ENCODE peak calls at places on chromosomes 16 and 17, in ten cellular contexts. T is aorta; U is NCI-H2107; L is HCEC 1CT; Z is fibroblast of the aortic adventitia; I is CD8-positive, alpha-beta T cell; F is hippocampal formation; O is activated CD8-positive, alpha-beta T cell treated with anti-CD3 and anti-CD28 coated beads, Interleukin-2, amount 10 ng/mL, durations not matched to agents 7 days and 5 days; E is DMS79; S is stimulated activated CD8-positive, alpha-beta memory T cell treated with anti-CD3 and anti-CD28 coated beads, Interleukin-2, amount 100 ng/mL, for 48 hours. H is an unnamed sample.

GRCh38 chr16:53945996-53946395 is 242.0 kb downstream of the FTO start:
- DNase-seq in I (no peak), E (no peak), U (no peak), F (no peak), Z (peak), S (no peak), L (peak), T (no peak), O (no peak), H (peak)

GRCh38 chr16:22397459-22397858 is 23.0 kb upstream of the CDR2 start:
- DNase-seq in I (no peak), L (peak), Z (peak), F (no peak), O (no peak), E (no peak), U (no peak), S (no peak), T (no peak), H (no peak)

GRCh38 chr17:78107976-78108725 is 20.4 kb downstream of the TMC6 start:
- DNase-seq in L (no peak), U (no peak), F (no peak), S (no peak), Z (no peak), T (peak), O (no peak), E (no peak), I (no peak), H (no peak)

GRCh38 chr16:86806181-86806837 is 228.0 kb downstream of the FOXL1 start:
- DNase-seq in S (no peak), L (no peak), F (no peak), I (no peak), T (no peak), U (no peak), O (no peak), Z (no peak), E (no peak), H (no peak)

GRCh38 chr17:46764709-46765401 is 53.6 kb downstream of the WNT3 start:
- DNase-seq in S (no peak), T (no peak), U (no peak), F (no peak), E (no peak), Z (peak), O (no peak), I (no peak), L (peak), H (no peak)

GRCh38 chr16:87653234-87653633 is 50.9 kb downstream of the JPH3 start:
- DNase-seq in T (no peak), L (no peak), Z (peak), E (no peak), I (no peak), S (no peak), U (no peak), F (no peak), O (no peak), H (peak)

GRCh38 chr17:32477220-32477619 is 9.6 kb upstream of the CDK5R1 start:
- DNase-seq in F (no peak), T (no peak), L (no peak), Z (no peak), I (no peak), O (no peak), U (no peak), E (no peak), S (no peak), H (no peak)

GRCh38 chr17:55421179-55421934 is at the start of gene MMD:
- DNase-seq in Z (no peak), E (no peak), T (no peak), O (no peak), F (no peak), L (peak), I (no peak), S (no peak), U (no peak), H (peak)

GRCh38 chr17:55444471-55445441 is 23.1 kb upstream of the MMD start:
- DNase-seq in U (no peak), E (no peak), I (no peak), L (peak), S (no peak), F (no peak), T (no peak), O (no peak), Z (no peak), H (peak)

GRCh38 chr17:80774643-80775281 is 216.9 kb upstream of the CHMP6 start:
- DNase-seq in U (no peak), T (no peak), E (peak), F (no peak), I (no peak), L (no peak), O (peak), S (no peak), Z (no peak), H (no peak)

GRCh38 chr16:76656951-76657498 is 379.8 kb downstream of the CNTNAP4 start:
- DNase-seq in F (no peak), O (no peak), Z (no peak), T (no peak), S (no peak), L (no peak), E (no peak), I (no peak), U (no peak), H (no peak)